ENCODE peak calls at places on chromosomes 12 and 14, in seven cellular contexts. L, W, H, V, U, K and B are unnamed samples.

GRCh38 chr12:13211191-13211858 is 14.8 kb downstream of the EMP1 start:
- DNase-seq in K (no peak), W (no peak), L (no peak), U (no peak), H (no peak), V (no peak), B (no peak)

GRCh38 chr12:88628856-88629509 is 48.7 kb upstream of the KITLG start:
- DNase-seq in W (peak; percentile 80), H (peak; percentile 9), U (no peak), L (no peak), K (no peak), V (no peak), B (no peak)

GRCh38 chr12:77685112-77685511 is 145.6 kb upstream of the NAV3 start:
- DNase-seq in V (peak; percentile 80), H (peak; percentile 84), K (peak; percentile 60), W (no peak), U (peak; percentile 56), L (peak; percentile 89), B (peak; percentile 58)

GRCh38 chr14:89214221-89214965 is 202.6 kb downstream of the FOXN3 start:
- DNase-seq in W (no peak), K (no peak), H (peak; percentile 40), L (peak; percentile 16), V (peak; percentile 81), U (peak; percentile 86), B (no peak)

GRCh38 chr14:21894003-21894897 is 220.6 kb upstream of the OR4E1 start:
- DNase-seq in V (no peak), K (no peak), H (peak; percentile 12), L (no peak), W (no peak), U (no peak), B (no peak)

GRCh38 chr12:60803147-60803546 is 1207.3 kb downstream of the SLC16A7 start:
- DNase-seq in K (no peak), W (no peak), U (no peak), H (no peak), L (no peak), V (no peak), B (no peak)

GRCh38 chr12:131940121-131940520 is 9.6 kb upstream of the EP400 start:
- DNase-seq in L (no peak), H (no peak), U (no peak), W (peak; percentile 38), V (no peak), K (no peak), B (no peak)

GRCh38 chr12:7142057-7142644 is 12.0 kb downstream of the CLSTN3 start:
- DNase-seq in L (peak; percentile 45), U (peak; percentile 41), H (peak; percentile 64), K (peak; percentile 69), V (peak; percentile 58), W (no peak), B (peak; percentile 74)

GRCh38 chr12:111215891-111216290 is 153.0 kb downstream of the PHETA1 start:
- DNase-seq in V (no peak), W (no peak), K (no peak), H (no peak), U (no peak), L (no peak), B (no peak)

GRCh38 chr12:53063708-53064612 is 14.1 kb downstream of the TNS2 start:
- DNase-seq in K (peak; percentile 41), H (peak; percentile 15), L (peak; percentile 91), U (no peak), W (peak; percentile 92), V (no peak), B (no peak)

GRCh38 chr12:13165578-13166120 is 30.9 kb upstream of the EMP1 start:
- DNase-seq in V (peak; percentile 85), K (peak; percentile 77), L (peak; percentile 84), U (no peak), W (peak; percentile 81), H (peak; percentile 67), B (peak; percentile 55)

GRCh38 chr14:95816539-95816938 is 60.1 kb upstream of the TUNAR start:
- DNase-seq in K (no peak), V (no peak), W (no peak), H (no peak), L (no peak), U (no peak), B (no peak)

GRCh38 chr14:44657153-44657552 is 150.1 kb upstream of the FSCB start:
- DNase-seq in U (no peak), H (no peak), W (no peak), L (peak; percentile 2), K (no peak), V (no peak), B (no peak)

GRCh38 chr12:19965196-19966038 is 402.9 kb upstream of the PDE3A start:
- DNase-seq in V (no peak), W (no peak), K (no peak), L (no peak), U (no peak), H (no peak), B (no peak)

GRCh38 chr12:116389990-116390655 is 112.6 kb upstream of the MED13L start:
- DNase-seq in K (peak; percentile 64), V (peak; percentile 95), L (peak; percentile 96), U (no peak), W (no peak), H (no peak), B (no peak)

GRCh38 chr12:27236498-27236897 is 7.6 kb upstream of the STK38L start:
- DNase-seq in L (no peak), U (no peak), W (no peak), H (peak; percentile 13), K (no peak), V (no peak), B (no peak)

GRCh38 chr12:111298583-111299436 is 70.1 kb downstream of the PHETA1 start:
- DNase-seq in W (no peak), L (peak; percentile 48), U (peak; percentile 41), K (peak; percentile 54), V (peak; percentile 41), H (peak; percentile 82), B (peak; percentile 39)

GRCh38 chr14:75299064-75299463 is 20.4 kb downstream of the FOS start:
- DNase-seq in V (no peak), L (peak; percentile 79), H (peak; percentile 60), K (peak; percentile 82), W (peak; percentile 88), U (no peak), B (no peak)

GRCh38 chr12:57158665-57159064 is 11.2 kb upstream of the LRP1-AS start:
- DNase-seq in U (no peak), W (peak; percentile 63), K (no peak), L (no peak), V (no peak), H (no peak), B (no peak)

GRCh38 chr12:65696227-65696626 is 128.1 kb upstream of the HMGA2 start:
- DNase-seq in V (peak; percentile 25), U (no peak), W (no peak), L (peak; percentile 28), H (no peak), K (no peak), B (peak; percentile 45)

GRCh38 chr12:30782316-30783173 is 27.8 kb upstream of the CAPRIN2 start:
- DNase-seq in V (no peak), L (no peak), U (no peak), H (no peak), K (no peak), W (no peak), B (peak; percentile 6)

GRCh38 chr14:54738009-54738408 is 164.6 kb downstream of the GCH1 start:
- DNase-seq in V (no peak), H (no peak), L (no peak), W (no peak), U (no peak), K (peak; percentile 8), B (no peak)

GRCh38 chr14:54743382-54743781 is 159.2 kb downstream of the GCH1 start:
- DNase-seq in V (no peak), L (no peak), H (no peak), K (no peak), U (no peak), W (no peak), B (no peak)

GRCh38 chr14:54742492-54743350 is 159.9 kb downstream of the GCH1 start:
- DNase-seq in V (no peak), W (no peak), U (no peak), H (no peak), L (no peak), K (no peak), B (no peak)

GRCh38 chr14:54737132-54737711 is 165.4 kb downstream of the GCH1 start:
- DNase-seq in W (no peak), U (no peak), L (peak; percentile 51), V (no peak), H (no peak), K (peak; percentile 19), B (no peak)

DNA sequence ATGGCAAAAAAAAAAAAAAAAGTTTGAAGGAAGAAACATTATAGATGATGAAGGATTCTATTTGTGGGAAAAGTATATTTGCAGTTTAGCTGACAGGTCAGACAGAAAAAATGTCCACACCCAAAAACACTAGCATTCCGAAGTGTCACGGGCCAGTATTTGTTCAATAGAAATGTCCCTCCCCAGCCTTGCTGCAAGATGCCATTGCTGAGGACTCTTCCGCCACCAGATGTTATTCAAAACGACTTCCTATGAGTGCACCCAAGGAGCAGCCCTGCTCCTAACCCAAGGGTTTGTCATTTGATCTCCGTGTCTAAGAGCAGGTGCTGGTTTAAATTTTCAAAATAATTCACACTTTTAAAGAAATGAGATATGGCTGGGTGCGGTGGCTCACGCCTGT is 163.1 kb downstream of the GCH1 start:
- DNase-seq in K (no peak), V (no peak), L (no peak), H (no peak), W (no peak), U (no peak), B (no peak)
- H3K27ac ChIP-seq in K (no peak overlapping the region), V (no peak overlapping the region), L (no peak overlapping the region), H (no peak overlapping the region), W (no peak overlapping the region), U (no peak overlapping the region), B (no peak overlapping the region)

GRCh38 chr12:47820631-47821345 is 1.1 kb upstream of the HDAC7 start:
- DNase-seq in L (peak; percentile 95), V (peak; percentile 91), K (peak; percentile 96), H (peak; percentile 92), W (peak; percentile 97), U (peak; percentile 88), B (peak; percentile 94)
- H3K4me1 ChIP-seq in L (peaks cover 34% of the 10 kb centered on the region), V (peaks cover 44% of the 10 kb centered on the region), K (peaks cover 57% of the 10 kb centered on the region), H (peaks cover 53% of the 10 kb centered on the region), W (peaks cover 2% of the 10 kb centered on the region), U (peaks cover 49% of the 10 kb centered on the region), B (peaks cover 36% of the 10 kb centered on the region)

DNA sequence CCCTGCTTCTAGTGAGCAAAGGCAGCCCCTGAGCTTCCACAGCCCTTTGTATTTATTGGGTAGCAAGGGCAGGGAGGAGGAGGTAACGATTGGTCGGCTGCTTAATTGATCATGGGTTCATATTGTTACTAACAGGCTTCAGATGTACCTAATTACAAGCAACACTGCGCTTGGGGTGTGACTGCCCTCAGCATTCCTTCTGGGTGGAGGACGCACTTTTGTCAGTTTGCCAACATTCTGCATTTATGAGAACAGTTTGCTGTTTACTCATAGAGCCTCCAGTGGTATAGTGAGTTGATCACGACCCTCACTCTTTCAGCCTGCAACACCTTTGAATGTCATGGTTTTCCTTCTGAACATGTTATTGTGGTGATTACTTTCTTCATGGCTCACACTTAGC is 9.6 kb downstream of the TSHR start:
- DNase-seq in L (no peak), H (no peak), K (no peak), U (no peak), W (no peak), V (no peak), B (no peak)
- H3K27ac ChIP-seq in L (no peak overlapping the region), H (no peak overlapping the region), K (peak overlapping the region; percentile 24), U (no peak overlapping the region), W (no peak overlapping the region), V (no peak overlapping the region), B (no peak overlapping the region)

DNA sequence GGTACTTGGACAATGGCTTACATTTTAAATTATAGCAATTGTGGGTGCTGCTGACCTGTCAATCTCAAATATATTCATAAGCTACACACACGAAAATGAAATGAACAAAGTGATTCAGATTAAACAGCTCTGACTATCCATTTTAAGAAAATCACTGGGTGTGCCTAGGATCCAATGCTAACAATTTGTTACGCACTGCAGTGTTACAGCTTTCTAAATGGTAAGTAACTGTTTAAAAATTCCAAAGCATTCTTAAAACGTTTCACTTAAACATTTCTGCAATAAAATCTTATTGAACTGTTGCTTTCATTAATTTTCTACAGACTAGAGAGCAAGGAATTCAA is 18.9 kb downstream of the LMO3 start:
- DNase-seq in W (no peak), V (no peak), L (no peak), U (no peak), H (no peak), K (no peak), B (no peak)
- H3K4me1 ChIP-seq in W (no peaks in the 10 kb centered on the region), V (no peaks in the 10 kb centered on the region), L (no peaks in the 10 kb centered on the region), U (no peaks in the 10 kb centered on the region), H (no peaks in the 10 kb centered on the region), K (no peaks in the 10 kb centered on the region), B (peaks cover 10% of the 10 kb centered on the region)